ENCODE peak calls at places on chromosomes 2 and 18, in eight cellular contexts. D, Z, L, K, M, H, Q and C are unnamed samples. For H3K9me2 and H3K36me3, the result is how much of the 10 kb centered on the place peaks cover.

GRCh38 chr2:106189764-106190468 is 4.2 kb downstream of the UXS1 start:
- DNase-seq in H (no peak), D (peak), M (no peak), Z (no peak), K (no peak), L (no peak), Q (no peak), C (peak)

GRCh38 chr2:239957681-239958181 is 67.4 kb downstream of the NDUFA10 start:
- DNase-seq in D (no peak), M (no peak), K (no peak), Q (no peak), Z (no peak), H (no peak), L (no peak), C (no peak)

GRCh38 chr2:217370391-217370790 is 510.5 kb upstream of the TNP1 start:
- DNase-seq in K (no peak), Z (peak), H (no peak), M (no peak), Q (no peak), D (peak), L (no peak), C (peak)

GRCh38 chr2:198490748-198491147 is 686.4 kb downstream of the PLCL1 start:
- DNase-seq in M (no peak), K (no peak), D (no peak), H (no peak), Z (no peak), L (no peak), Q (no peak), C (no peak)

GRCh38 chr18:58117685-58118403 is 73.8 kb downstream of the NEDD4L start:
- DNase-seq in Z (peak), Q (no peak), D (peak), L (peak), H (no peak), M (no peak), K (no peak), C (peak)

GRCh38 chr2:231379266-231380215 is 16.0 kb upstream of the B3GNT7 start:
- DNase-seq in D (peak), Z (no peak), M (no peak), L (peak), K (no peak), H (no peak), Q (no peak), C (peak)

GRCh38 chr2:43758738-43759137 is 15.1 kb upstream of the DYNC2LI1 start:
- DNase-seq in K (no peak), H (no peak), M (no peak), Z (no peak), Q (no peak), D (peak), L (no peak), C (no peak)

GRCh38 chr2:177983183-177983788 is 89.3 kb downstream of the PDE11A start:
- DNase-seq in Q (peak), H (peak), L (peak), M (peak), K (peak), Z (peak), D (peak), C (peak)

GRCh38 chr2:134550566-134551164 is 168.1 kb downstream of the TMEM163 start:
- DNase-seq in M (no peak), H (no peak), D (peak), K (no peak), Z (no peak), L (no peak), Q (peak), C (no peak)

GRCh38 chr2:23791030-23791429 is 135.9 kb downstream of the ATAD2B start:
- DNase-seq in Z (no peak), H (no peak), Q (no peak), D (peak), K (no peak), M (no peak), L (peak), C (no peak)

GRCh38 chr2:84319566-84319965 is 139.5 kb downstream of the SUCLG1 start:
- DNase-seq in K (no peak), D (no peak), Z (no peak), L (no peak), Q (peak), H (no peak), M (no peak), C (no peak)

GRCh38 chr2:28321426-28321825 is 71.2 kb upstream of the FOSL2 start:
- DNase-seq in K (no peak), D (no peak), M (peak), Z (no peak), L (no peak), Q (no peak), H (no peak), C (no peak)

GRCh38 chr2:17538844-17539554 is 1.5 kb upstream of the VSNL1 start:
- DNase-seq in D (no peak), Q (peak), H (no peak), M (peak), Z (peak), K (peak), L (peak), C (peak)

GRCh38 chr2:6960659-6961058 is 43.4 kb downstream of the RNF144A start:
- DNase-seq in Z (no peak), M (no peak), H (no peak), K (no peak), Q (no peak), L (peak), D (no peak), C (no peak)

GRCh38 chr2:84451579-84451978 is 7.5 kb downstream of the SUCLG1 start:
- DNase-seq in H (peak), M (no peak), L (no peak), Q (no peak), K (no peak), Z (no peak), D (no peak), C (no peak)

GRCh38 chr18:23200751-23201150 is 65.5 kb downstream of the CABLES1 start:
- DNase-seq in Q (peak), K (no peak), D (no peak), Z (no peak), L (no peak), M (no peak), H (no peak), C (no peak)

GRCh38 chr2:8135051-8135675 is 546.7 kb upstream of the ID2 start:
- DNase-seq in Z (no peak), K (no peak), M (no peak), D (no peak), L (peak), Q (no peak), H (no peak), C (no peak)

GRCh38 chr2:36486546-36487044 is 111.4 kb downstream of the FEZ2 start:
- DNase-seq in K (no peak), D (peak), M (peak), Z (no peak), L (no peak), Q (no peak), H (no peak), C (peak)

GRCh38 chr2:58992062-58992736 is 751.1 kb upstream of the FANCL start:
- DNase-seq in M (no peak), H (no peak), K (no peak), D (no peak), L (no peak), Z (no peak), Q (no peak), C (no peak)

GRCh38 chr2:151156431-151156830 is 105.2 kb downstream of the RBM43 start:
- DNase-seq in D (no peak), L (no peak), M (no peak), Q (no peak), K (no peak), H (no peak), Z (no peak), C (no peak)

GRCh38 chr2:64972856-64973255 is 16.3 kb upstream of the SLC1A4 start:
- DNase-seq in M (no peak), Z (no peak), Q (no peak), K (no peak), L (no peak), D (no peak), H (no peak), C (no peak)

GRCh38 chr2:68745006-68745405 is 10.4 kb downstream of the ARHGAP25 start:
- DNase-seq in M (no peak), Q (no peak), Z (no peak), L (no peak), K (no peak), H (no peak), D (no peak), C (no peak)

GRCh38 chr2:98702127-98702802 is 28.7 kb downstream of the MGAT4A start:
- DNase-seq in M (no peak), L (peak), D (no peak), H (no peak), K (no peak), Z (no peak), Q (peak), C (no peak)

GRCh38 chr2:187617120-187617519 is 62.9 kb upstream of the TFPI start:
- DNase-seq in Z (no peak), K (no peak), D (no peak), H (no peak), M (no peak), Q (no peak), L (no peak), C (no peak)

GRCh38 chr2:100759901-100760300 is 60.0 kb upstream of the NPAS2 start:
- DNase-seq in K (no peak), Q (no peak), H (no peak), D (no peak), L (no peak), M (no peak), Z (no peak), C (no peak)

GRCh38 chr2:160271166-160272086 is 71.4 kb upstream of the ITGB6 start:
- DNase-seq in H (no peak), M (peak), Z (no peak), K (no peak), Q (no peak), L (peak), D (no peak), C (no peak)

GRCh38 chr2:121776885-121777698 is 21.6 kb downstream of the TSN start:
- DNase-seq in Q (no peak), Z (no peak), H (no peak), D (no peak), M (no peak), K (no peak), L (no peak), C (no peak)

GRCh38 chr2:120859814-120860578 is 124.3 kb downstream of the GLI2 start:
- DNase-seq in H (no peak), Z (no peak), Q (no peak), M (no peak), K (no peak), L (no peak), D (no peak), C (no peak)

GRCh38 chr2:11256166-11256565 is 88.3 kb downstream of the ROCK2 start:
- DNase-seq in Q (no peak), Z (no peak), H (no peak), M (no peak), L (no peak), K (no peak), D (no peak), C (no peak)

GRCh38 chr2:133080822-133081221 is 410.8 kb upstream of the LYPD1 start:
- DNase-seq in D (no peak), Z (no peak), K (no peak), Q (no peak), H (no peak), L (no peak), M (no peak), C (no peak)

GRCh38 chr2:96103388-96103705 is 13.0 kb downstream of the ADRA2B start:
- DNase-seq in D (no peak), Z (no peak), H (no peak), Q (peak), K (no peak), M (no peak), L (no peak), C (no peak)

GRCh38 chr2:166651080-166651675 is 157.1 kb upstream of the SCN7A start:
- DNase-seq in Q (no peak), M (no peak), Z (no peak), L (peak), H (no peak), D (peak), K (no peak), C (no peak)

GRCh38 chr2:88187038-88187676 is 17.0 kb downstream of the THNSL2 start:
- DNase-seq in L (peak), D (peak), Z (peak), K (peak), H (peak), Q (peak), M (peak), C (peak)

GRCh38 chr2:190482441-190482840 is 52.1 kb downstream of the NEMP2 start:
- DNase-seq in D (no peak), L (no peak), M (no peak), Q (no peak), K (no peak), Z (no peak), H (no peak), C (no peak)

DNA sequence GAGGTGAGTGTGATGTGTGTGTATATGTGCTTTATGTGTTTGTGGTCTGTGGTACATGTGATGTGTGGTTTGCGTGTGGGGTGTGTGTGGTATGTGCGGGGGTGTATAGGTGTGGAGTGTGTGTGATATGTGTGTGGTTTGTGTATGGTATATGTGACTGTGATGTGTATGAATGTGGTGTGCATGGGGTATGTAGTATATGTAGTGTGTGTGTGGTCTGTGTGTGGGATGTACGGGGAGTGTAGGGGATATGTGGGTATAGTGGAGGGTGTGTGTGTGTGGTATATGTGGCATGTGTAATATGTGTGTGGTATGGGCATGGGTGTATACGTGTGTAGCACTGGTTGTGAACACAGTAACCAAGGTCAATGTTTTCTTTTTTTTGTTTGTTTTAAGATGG is 87.4 kb downstream of the ZNF385B start:
- DNase-seq in L (no peak), K (no peak), Z (no peak), H (no peak), Q (no peak), D (no peak), M (no peak), C (no peak)
- H3K9me2 ChIP-seq in L (under half), K (under half), Z (under half), H (under half), Q (under half), D (under half), M (under half), C (under half)

GRCh38 chr2:20299113-20299512 is 51.5 kb downstream of the PUM2 start:
- DNase-seq in Z (no peak), K (no peak), L (no peak), Q (no peak), H (no peak), D (no peak), M (no peak), C (no peak)
- H3K36me3 ChIP-seq in Z (under half), K (under half), L (under half), Q (half or more), H (half or more), D (under half), M (under half), C (half or more)

DNA sequence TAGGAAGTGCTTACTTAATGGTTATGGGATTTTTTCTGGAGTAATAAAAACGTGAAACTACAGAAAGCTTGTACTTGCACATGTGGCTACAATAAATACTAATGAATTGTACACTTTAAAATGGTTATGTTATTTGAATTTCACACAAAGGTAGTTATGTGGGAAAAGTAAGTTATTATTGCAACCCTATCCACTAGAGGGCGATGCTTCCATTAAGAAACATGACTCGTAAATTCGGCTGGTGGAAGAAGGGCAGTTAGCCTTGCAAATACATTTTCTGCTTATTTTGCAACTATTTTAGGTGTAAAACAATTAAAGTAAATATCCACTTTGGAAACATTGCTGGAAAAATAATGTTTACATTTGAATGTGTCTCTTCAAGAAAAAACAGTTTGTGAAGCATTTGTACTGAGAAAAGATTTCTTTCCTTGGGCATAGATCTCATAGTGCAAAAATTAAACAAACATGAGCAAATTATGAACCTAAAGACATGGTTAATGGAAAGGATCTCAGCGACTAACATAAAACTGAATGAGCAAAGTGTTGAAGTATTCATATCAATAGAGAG is 68.1 kb upstream of the CSRNP3 start:
- DNase-seq in D (peak), L (peak), Q (peak), Z (peak), K (peak), H (peak), M (peak), C (no peak)
- TF ChIP-seq CTCF in D (peak), L (peak), Q (peak), Z (peak), K (peak), H (peak), M (peak), C (peak)

GRCh38 chr18:77365667-77366066 is 116.0 kb downstream of the GALR1 start:
- DNase-seq in M (no peak), Z (no peak), Q (no peak), H (no peak), L (no peak), K (no peak), D (no peak), C (no peak)
- H3K9me2 ChIP-seq in M (under half), Z (under half), Q (under half), H (under half), L (under half), K (under half), D (under half), C (under half)

DNA sequence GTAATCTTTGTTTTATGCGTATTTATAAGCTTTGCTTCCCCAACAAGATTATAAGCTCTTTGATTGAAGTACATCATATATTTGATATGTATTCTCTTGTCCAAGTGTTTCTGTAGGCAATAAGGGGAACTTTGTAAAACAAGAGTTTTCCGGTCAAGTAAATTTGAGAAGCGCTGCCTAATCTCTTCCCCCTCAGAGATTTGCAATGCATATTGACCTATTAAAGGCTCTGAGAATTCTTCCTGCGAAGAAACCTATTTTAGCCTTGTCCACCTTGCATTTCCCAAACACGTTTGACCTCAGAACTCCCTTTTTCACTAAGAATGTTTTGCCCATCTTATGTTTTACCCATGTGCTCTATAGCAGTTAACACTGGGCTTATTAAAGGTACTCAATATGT is 26.9 kb upstream of the CASP10 start:
- DNase-seq in H (no peak), Q (no peak), Z (no peak), L (no peak), D (no peak), K (no peak), M (no peak), C (no peak)
- H3K36me3 ChIP-seq in H (under half), Q (under half), Z (under half), L (under half), D (under half), K (under half), M (under half), C (under half)

GRCh38 chr2:237674731-237675276 is 47.4 kb downstream of the LRRFIP1 start:
- DNase-seq in D (peak), Q (peak), H (peak), L (peak), Z (no peak), K (peak), M (peak), C (peak)
- TF ChIP-seq CTCF in D (no peak), Q (no peak), H (no peak), L (no peak), Z (no peak), K (no peak), M (no peak), C (no peak)

GRCh38 chr2:2901384-2902345 is 476.0 kb downstream of the EIPR1 start:
- DNase-seq in Q (no peak), Z (no peak), M (no peak), L (no peak), K (peak), D (no peak), H (peak), C (no peak)
- H3K9me2 ChIP-seq in Q (under half), Z (under half), M (under half), L (under half), K (under half), D (under half), H (under half), C (under half)

DNA sequence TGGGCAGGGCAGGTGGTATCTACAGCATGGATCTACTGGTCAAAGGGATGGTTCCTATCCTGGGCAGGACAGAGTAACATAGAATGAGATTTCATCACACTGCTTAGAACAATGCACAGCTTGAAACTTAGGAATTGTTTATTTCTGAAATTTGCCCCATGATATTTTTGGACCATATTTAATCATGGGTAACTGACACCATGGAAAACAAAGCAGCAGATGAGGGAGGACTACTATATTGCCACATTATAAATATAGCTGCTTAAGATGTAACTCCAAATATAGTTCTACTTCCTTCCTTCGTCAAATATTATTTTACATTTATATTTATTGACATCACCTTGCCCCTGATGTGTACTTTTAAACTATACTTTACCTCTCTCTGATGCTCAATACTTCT is 254.7 kb downstream of the PTPRM start:
- DNase-seq in H (no peak), K (no peak), D (no peak), Q (no peak), L (no peak), M (no peak), Z (no peak), C (no peak)
- H3K36me3 ChIP-seq in H (under half), K (under half), D (under half), Q (under half), L (under half), M (under half), Z (under half), C (under half)

GRCh38 chr2:241601841-241602240 is 35.1 kb downstream of the THAP4 start:
- DNase-seq in H (no peak), D (no peak), Z (no peak), Q (no peak), K (no peak), L (no peak), M (no peak), C (no peak)

GRCh38 chr2:241595600-241596140 is 37.1 kb downstream of the BOK start:
- DNase-seq in L (peak), M (peak), H (peak), Z (no peak), K (no peak), Q (no peak), D (peak), C (no peak)

GRCh38 chr2:241597561-241597960 is 39.0 kb downstream of the BOK start:
- DNase-seq in K (no peak), M (no peak), Q (no peak), L (no peak), Z (no peak), D (no peak), H (no peak), C (no peak)

GRCh38 chr2:241598061-241598460 is 38.9 kb downstream of the THAP4 start:
- DNase-seq in K (no peak), H (no peak), Z (no peak), L (no peak), M (no peak), D (no peak), Q (no peak), C (no peak)

GRCh38 chr2:241598487-241598886 is 38.5 kb downstream of the THAP4 start:
- DNase-seq in L (no peak), Q (peak), K (no peak), H (peak), Z (peak), M (peak), D (peak), C (peak)
- TF ChIP-seq CTCF in L (peak), Q (no peak), K (peak), H (peak), Z (peak), M (peak), D (peak), C (peak)